ENCODE peak calls at places on chromosome 16, in ten cellular contexts. T is kidney tubule cell; L is fibroblast of mammary gland; R is B cell; S is AG04449; D is colonic mucosa; E is effector CD4-positive, alpha-beta T cell; U is EL; M is NCI-H510A treated with DMSO at 0.1 percent for 48 hours; Z is NK-92 treated with Interleukin-12 subunit alpha and Interleukin-12 subunit beta, amount 100 ng/mL, for 24 hours. H is an unnamed sample.

GRCh38 chr16:57152096-57153093 is 33.4 kb downstream of the PSME3IP1 start:
- DNase-seq in S (no peak), M (peak; percentile 31), U (no peak), T (no peak), Z (no peak), D (no peak), E (no peak), R (no peak), L (no peak), H (no peak)

GRCh38 chr16:70750893-70751467 is 50.0 kb downstream of the VAC14 start:
- DNase-seq in R (no peak), L (peak; percentile 100), Z (no peak), U (peak; percentile 97), E (no peak), M (no peak), T (peak; percentile 90), D (peak; percentile 60), S (peak; percentile 40), H (peak; percentile 99)

GRCh38 chr16:11494433-11494832 is 92.3 kb downstream of the LITAF start:
- DNase-seq in T (no peak), E (peak; percentile 6), R (no peak), D (no peak), U (no peak), M (no peak), S (no peak), Z (no peak), L (no peak), H (no peak)

GRCh38 chr16:50202926-50203624 is 50.0 kb downstream of the TENT4B start:
- DNase-seq in S (peak; percentile 86), R (no peak), M (no peak), L (peak; percentile 92), D (peak; percentile 57), T (peak; percentile 90), Z (no peak), U (peak; percentile 92), E (no peak), H (peak; percentile 93)

GRCh38 chr16:55331648-55332185 is 7.7 kb downstream of the IRX6 start:
- DNase-seq in Z (no peak), D (no peak), R (no peak), U (no peak), T (no peak), L (no peak), E (no peak), M (no peak), S (no peak), H (no peak)

GRCh38 chr16:75252946-75253911 is 1.8 kb upstream of the BCAR1 start:
- DNase-seq in R (no peak), U (peak; percentile 94), M (no peak), Z (no peak), E (no peak), S (peak; percentile 56), L (peak; percentile 49), D (no peak), T (peak; percentile 36), H (peak; percentile 92)

GRCh38 chr16:1678500-1679098 is 520 bp downstream of the JPT2 start:
- DNase-seq in U (peak; percentile 50), Z (peak; percentile 30), T (peak; percentile 71), S (no peak), M (peak; percentile 10), D (peak; percentile 50), E (peak; percentile 39), R (peak; percentile 74), L (peak; percentile 38), H (peak; percentile 40)

GRCh38 chr16:57266531-57267268 is 17.8 kb downstream of the PLLP start:
- DNase-seq in U (no peak), R (no peak), D (peak; percentile 29), T (peak; percentile 66), E (peak; percentile 23), M (no peak), L (no peak), S (no peak), Z (no peak), H (peak; percentile 75)

GRCh38 chr16:72561-73537 is at the start of gene RHBDF1:
- DNase-seq in L (peak; percentile 39), D (peak; percentile 73), Z (no peak), T (peak; percentile 73), E (no peak), M (no peak), S (no peak), U (peak; percentile 66), R (no peak), H (peak; percentile 35)

GRCh38 chr16:49350265-49351103 is 23.1 kb upstream of the C16orf78 start:
- DNase-seq in S (no peak), L (peak; percentile 41), E (no peak), U (peak; percentile 45), Z (no peak), D (peak; percentile 75), M (peak; percentile 65), R (peak; percentile 24), T (peak; percentile 45), H (peak; percentile 13)

GRCh38 chr16:69217433-69217832 is 30.5 kb downstream of the SNTB2 start:
- DNase-seq in M (no peak), U (peak; percentile 71), E (no peak), Z (no peak), D (no peak), S (no peak), T (peak; percentile 41), L (peak; percentile 61), R (no peak), H (peak; percentile 68)

GRCh38 chr16:85750827-85751641 is at the start of gene C16orf74:
- DNase-seq in Z (no peak), U (peak; percentile 72), T (peak; percentile 59), M (peak; percentile 17), L (no peak), D (peak; percentile 64), E (no peak), S (no peak), R (peak; percentile 69), H (peak; percentile 19)

GRCh38 chr16:50422926-50423325 is 54.1 kb upstream of the BRD7 start:
- DNase-seq in T (no peak), E (no peak), D (no peak), R (no peak), S (no peak), L (no peak), U (no peak), Z (no peak), M (no peak), H (no peak)

GRCh38 chr16:54942353-54942943 is 11.8 kb downstream of the IRX5 start:
- DNase-seq in S (no peak), R (no peak), D (no peak), L (no peak), T (no peak), U (no peak), Z (no peak), E (no peak), M (no peak), H (no peak)

GRCh38 chr16:79316004-79316458 is 284.5 kb downstream of the MAF start:
- DNase-seq in L (no peak), E (no peak), T (no peak), U (no peak), R (no peak), M (no peak), S (no peak), D (no peak), Z (no peak), H (no peak)

GRCh38 chr16:720507-720989 is 398 bp upstream of the ANTKMT start:
- DNase-seq in L (peak; percentile 69), S (no peak), Z (peak; percentile 55), U (peak; percentile 88), E (no peak), D (peak; percentile 65), T (peak; percentile 77), M (no peak), R (peak; percentile 56), H (peak; percentile 84)

GRCh38 chr16:15970743-15971434 is 21.5 kb downstream of the ABCC1 start:
- DNase-seq in S (no peak), D (no peak), Z (no peak), U (no peak), T (no peak), R (no peak), M (no peak), L (no peak), E (no peak), H (no peak)

GRCh38 chr16:56400458-56400857 is 24.9 kb downstream of the AMFR start:
- DNase-seq in D (no peak), M (peak; percentile 9), L (no peak), E (no peak), S (no peak), U (no peak), T (no peak), R (no peak), Z (no peak), H (no peak)

GRCh38 chr16:89442990-89443726 is 47.2 kb downstream of the ANKRD11 start:
- DNase-seq in E (no peak), U (peak; percentile 78), T (peak; percentile 88), L (peak; percentile 74), M (peak; percentile 50), S (peak; percentile 42), D (peak; percentile 82), R (no peak), Z (no peak), H (peak; percentile 83)

GRCh38 chr16:75294773-75295172 is 43.3 kb upstream of the BCAR1 start:
- DNase-seq in L (no peak), Z (no peak), D (no peak), T (no peak), M (no peak), S (no peak), U (no peak), E (no peak), R (no peak), H (no peak)

GRCh38 chr16:4696905-4697866 is 3.8 kb downstream of the NUDT16L1 start:
- DNase-seq in E (no peak), S (no peak), M (no peak), U (no peak), L (no peak), R (no peak), Z (no peak), D (no peak), T (no peak), H (no peak)

GRCh38 chr16:1469693-1470201 is 5.1 kb downstream of the CLCN7 start:
- DNase-seq in M (no peak), S (no peak), D (no peak), U (no peak), E (no peak), L (peak; percentile 35), T (peak; percentile 50), R (no peak), Z (no peak), H (no peak)

H was measured in amniotic epithelial cell.